ENCODE peak calls at places on chromosomes 5 and 9, in six cellular contexts. O is aorta; Y is pancreas; Z is BE2C; N is naive thymus-derived CD4-positive, alpha-beta T cell; I is CD8-positive, alpha-beta memory T cell. R is an unnamed sample. For H3K4me1 and H3K9me3, the result is how much of the 10 kb centered on the place peaks cover.

GRCh38 chr5:159103086-159103485 is 3.4 kb upstream of the EBF1 start:
- DNase-seq in O (no peak), Y (no peak), Z (no peak), N (no peak), I (no peak), R (no peak)

GRCh38 chr5:153551537-153552079 is 61.1 kb downstream of the GRIA1 start:
- DNase-seq in O (no peak), Y (no peak), Z (no peak), N (no peak), I (no peak), R (no peak)

GRCh38 chr5:134647750-134648424 is 698 bp upstream of the SEC24A start:
- DNase-seq in O (peak), Y (no peak), Z (no peak), N (no peak), I (peak), R (peak)

GRCh38 chr5:93582677-93583524 is at the start of gene NR2F1:
- DNase-seq in O (no peak), Y (no peak), Z (peak), N (no peak), I (no peak), R (no peak)

GRCh38 chr9:129555512-129556203 is 65.2 kb downstream of the C9orf50 start:
- DNase-seq in O (peak), Y (no peak), Z (no peak), N (no peak), I (no peak), R (no peak)

GRCh38 chr9:11893331-11893730 is 799.9 kb upstream of the TYRP1 start:
- DNase-seq in O (no peak), Y (no peak), Z (no peak), N (no peak), I (no peak), R (no peak)

GRCh38 chr9:26955222-26955903 is 849 bp upstream of the IFT74 start:
- DNase-seq in O (no peak), Y (no peak), Z (no peak), N (peak), I (no peak), R (no peak)

GRCh38 chr5:154421868-154422267 is 23.9 kb upstream of the SAP30L start:
- DNase-seq in O (no peak), Y (no peak), Z (peak), N (no peak), I (no peak), R (no peak)

GRCh38 chr9:115694991-115695390 is 458.6 kb upstream of the PAPPA start:
- DNase-seq in O (no peak), Y (no peak), Z (no peak), N (no peak), I (no peak), R (no peak)

GRCh38 chr9:126663661-126664072 is 49.9 kb downstream of the LMX1B start:
- DNase-seq in O (no peak), Y (no peak), Z (no peak), N (no peak), I (no peak), R (no peak)

GRCh38 chr9:105497704-105498103 is 49.9 kb downstream of the FSD1L start:
- DNase-seq in O (no peak), Y (no peak), Z (no peak), N (no peak), I (no peak), R (no peak)

GRCh38 chr5:144487207-144487606 is 316.5 kb downstream of the KCTD16 start:
- DNase-seq in O (no peak), Y (no peak), Z (no peak), N (no peak), I (no peak), R (no peak)

GRCh38 chr5:16590685-16591084 is 26.1 kb downstream of the RETREG1 start:
- DNase-seq in O (no peak), Y (no peak), Z (no peak), N (no peak), I (no peak), R (no peak)

GRCh38 chr5:61053937-61054336 is 108.3 kb downstream of the SMIM15 start:
- DNase-seq in O (no peak), Y (no peak), Z (no peak), N (no peak), I (no peak), R (no peak)

GRCh38 chr9:91908293-91908623 is 41.8 kb downstream of the ROR2 start:
- DNase-seq in O (no peak), Y (no peak), Z (no peak), N (no peak), I (no peak), R (no peak)

GRCh38 chr5:81232449-81233079 is 558 bp upstream of the CKMT2 start:
- DNase-seq in O (peak), Y (no peak), Z (no peak), N (no peak), I (no peak), R (no peak)

DNA sequence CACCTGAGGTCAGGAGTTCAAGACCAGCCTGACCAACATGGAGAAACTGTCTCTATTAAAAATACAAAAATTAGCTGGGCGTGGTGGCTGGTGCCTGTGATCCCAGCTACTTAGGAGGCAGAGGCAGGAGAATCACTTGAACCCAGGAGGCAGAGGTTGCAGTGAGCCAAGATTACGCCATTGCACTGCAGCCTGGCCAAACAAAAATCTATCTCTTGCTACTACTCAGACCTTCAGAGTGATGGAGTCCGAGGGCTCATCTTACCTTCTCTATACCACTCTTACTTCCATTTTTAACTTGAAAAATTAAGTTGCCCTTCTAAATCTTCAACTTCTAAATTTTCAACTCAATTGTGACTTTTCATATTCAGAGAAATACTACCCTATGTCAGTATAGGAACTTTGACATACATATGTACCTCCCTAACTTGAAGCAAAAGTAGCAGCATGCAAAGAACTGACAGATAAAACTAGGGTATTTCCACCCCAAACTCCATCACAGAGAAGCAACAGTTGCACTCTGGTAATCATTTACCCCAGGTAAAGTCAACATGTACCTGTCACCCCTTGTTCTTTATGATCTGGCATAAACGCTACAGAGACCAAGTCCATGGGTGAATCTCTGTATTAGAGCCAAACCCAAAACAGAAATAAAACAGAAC is 11.4 kb downstream of the ZFAND5 start:
- DNase-seq in O (no peak), Y (no peak), Z (no peak), N (no peak), I (no peak), R (no peak)
- H3K4me1 ChIP-seq in O (under half), Y (under half), Z (under half), N (under half), I (under half), R (under half)

GRCh38 chr5:131318455-131318854 is 54.6 kb downstream of the CDC42SE2 start:
- DNase-seq in O (no peak), Y (no peak), Z (no peak), N (no peak), I (no peak), R (no peak)

GRCh38 chr5:131324311-131324710 is 60.5 kb downstream of the CDC42SE2 start:
- DNase-seq in O (no peak), Y (no peak), Z (no peak), N (no peak), I (no peak), R (no peak)

GRCh38 chr5:131321066-131321465 is 57.2 kb downstream of the CDC42SE2 start:
- DNase-seq in O (no peak), Y (no peak), Z (no peak), N (no peak), I (no peak), R (no peak)

GRCh38 chr5:131322926-131323325 is 59.1 kb downstream of the CDC42SE2 start:
- DNase-seq in O (no peak), Y (no peak), Z (no peak), N (no peak), I (no peak), R (no peak)

DNA sequence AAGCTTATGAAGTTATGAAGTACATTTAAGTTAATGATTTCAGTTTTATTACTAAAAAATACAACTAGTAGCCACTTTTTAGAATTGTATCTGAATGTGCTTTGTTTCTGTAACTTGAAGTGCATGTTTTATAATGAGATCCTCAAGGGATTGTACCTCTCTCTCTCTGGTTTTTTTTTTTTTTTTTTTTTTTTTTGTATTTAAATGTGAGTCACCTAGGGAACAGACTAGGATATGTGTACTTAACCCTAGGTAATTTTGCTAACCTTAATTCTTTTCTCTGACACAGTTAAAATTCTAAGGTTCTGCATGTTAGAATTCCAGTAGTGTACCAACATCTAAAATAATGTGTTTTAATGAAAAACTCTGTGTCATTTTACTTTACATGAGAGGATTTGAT is 59.5 kb downstream of the CDC42SE2 start:
- DNase-seq in O (no peak), Y (no peak), Z (no peak), N (no peak), I (no peak), R (no peak)
- H3K9me3 ChIP-seq in O (under half), Y (under half), Z (under half), N (under half), I (under half), R (under half)

GRCh38 chr9:137441289-137441934 is at the start of gene ENTPD8:
- DNase-seq in O (peak), Y (peak), Z (peak), N (no peak), I (no peak), R (no peak)
- H3K4me3 ChIP-seq in O (no peak), Y (peak), Z (peak), N (no peak), I (no peak), R (peak)

GRCh38 chr9:110083866-110084265 is 124.1 kb downstream of the C9orf152 start:
- DNase-seq in O (no peak), Y (no peak), Z (no peak), N (no peak), I (no peak), R (no peak)

GRCh38 chr9:110076894-110077725 is 130.8 kb downstream of the C9orf152 start:
- DNase-seq in O (no peak), Y (no peak), Z (no peak), N (no peak), I (no peak), R (no peak)

GRCh38 chr9:110078626-110079025 is 129.3 kb downstream of the C9orf152 start:
- DNase-seq in O (no peak), Y (no peak), Z (no peak), N (no peak), I (no peak), R (no peak)

GRCh38 chr9:110077926-110078325 is 130.0 kb downstream of the C9orf152 start:
- DNase-seq in O (no peak), Y (no peak), Z (no peak), N (no peak), I (no peak), R (no peak)

DNA sequence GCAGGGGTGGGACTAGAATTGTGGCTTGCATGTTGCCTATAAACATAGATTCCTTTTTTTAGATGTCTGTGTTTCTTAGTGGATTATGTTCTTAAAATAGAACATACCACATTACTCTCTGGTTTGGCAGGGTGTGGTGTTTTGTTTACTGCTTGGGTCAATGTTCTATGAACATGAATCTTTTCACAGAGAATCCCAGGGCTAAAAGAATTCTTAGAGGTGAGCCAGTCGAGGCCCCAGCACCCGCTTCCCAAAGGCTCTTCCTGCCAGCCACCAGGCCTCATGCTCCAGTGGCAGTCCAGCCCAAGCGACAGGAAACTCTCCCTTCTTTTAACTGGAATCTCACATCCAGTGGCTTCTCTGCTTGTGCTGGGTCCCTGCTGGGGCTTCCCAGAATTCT is 126.6 kb downstream of the C9orf152 start:
- DNase-seq in O (no peak), Y (no peak), Z (no peak), N (no peak), I (no peak), R (no peak)
- H3K4me1 ChIP-seq in O (under half), Y (under half), Z (under half), N (under half), I (under half), R (under half)

DNA sequence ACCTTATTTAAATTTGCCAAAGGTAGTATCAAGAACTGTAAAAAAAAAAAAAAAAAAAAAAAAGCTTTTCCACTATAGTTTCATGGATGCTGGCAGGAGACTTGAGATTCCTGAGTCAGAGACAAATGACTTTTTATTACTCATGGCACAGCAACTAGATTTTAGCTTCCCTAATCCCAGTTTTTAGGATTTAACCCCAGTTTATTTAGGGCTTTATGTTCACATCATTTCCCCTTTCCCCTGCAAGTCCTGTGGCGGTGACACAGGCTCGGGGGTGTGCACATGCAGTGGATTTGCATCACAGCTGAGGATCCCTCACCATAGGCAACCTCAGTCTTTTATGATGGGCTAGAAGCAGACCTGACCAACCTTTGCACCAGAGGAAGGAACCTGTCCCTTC is 144.8 kb downstream of the GOLPH3 start:
- DNase-seq in O (no peak), Y (no peak), Z (no peak), N (no peak), I (no peak), R (no peak)
- H3K9me3 ChIP-seq in O (under half), Y (under half), Z (under half), N (under half), I (under half), R (under half)

GRCh38 chr9:98105006-98105405 is 14.0 kb downstream of the TRIM14 start:
- DNase-seq in O (peak), Y (peak), Z (no peak), N (no peak), I (no peak), R (no peak)
- H3K4me3 ChIP-seq in O (no peak), Y (no peak), Z (no peak), N (no peak), I (no peak), R (no peak)

GRCh38 chr9:4297795-4298254 is 2.0 kb downstream of the GLIS3 start:
- DNase-seq in O (peak), Y (peak), Z (no peak), N (peak), I (peak), R (no peak)
- H3K4me1 ChIP-seq in O (under half), Y (under half), Z (under half), N (under half), I (under half), R (under half)

GRCh38 chr5:3811116-3811515 is 215.5 kb downstream of the IRX1 start:
- DNase-seq in O (no peak), Y (no peak), Z (no peak), N (no peak), I (no peak), R (no peak)
- H3K9me3 ChIP-seq in O (under half), Y (under half), Z (under half), N (under half), I (under half), R (under half)

GRCh38 chr9:108759835-108760234 is 96.0 kb downstream of the ACTL7B start:
- DNase-seq in O (no peak), Y (no peak), Z (no peak), N (no peak), I (no peak), R (no peak)
- H3K4me3 ChIP-seq in O (no peak), Y (no peak), Z (no peak), N (no peak), I (no peak), R (no peak)

R was measured in effector memory CD4-positive, alpha-beta T cell.